ENCODE peak calls at places on chromosomes 6 and 20, in seven cellular contexts. G is type B pancreatic cell, P is NCI-H69, H is mammary epithelial cell, Z is omental fat pad, U is PC-9, M is heart right ventricle. E is an unnamed sample.

GRCh38 chr6:28807682-28808280 is 116.0 kb downstream of the TRIM27 start:
- DNase-seq in G (no peak), Z (no peak), P (peak), M (no peak), H (peak), U (peak), E (no peak)

GRCh38 chr6:30396833-30397479 is 52.0 kb downstream of the RPP21 start:
- DNase-seq in H (peak), U (no peak), M (peak), G (peak), Z (peak), P (peak), E (peak)

GRCh38 chr20:13777171-13777601 is 7.5 kb downstream of the ESF1 start:
- DNase-seq in H (peak), P (peak), Z (no peak), G (no peak), M (no peak), U (no peak), E (no peak)

GRCh38 chr6:10415593-10416480 is 963 bp upstream of the TFAP2A start:
- DNase-seq in Z (no peak), P (peak), G (no peak), H (peak), U (no peak), M (no peak), E (no peak)

GRCh38 chr6:31356946-31357466 is at the start of gene HLA-B:
- DNase-seq in M (peak), P (peak), H (peak), U (peak), G (no peak), Z (peak), E (peak)

GRCh38 chr6:41284726-41285125 is 1.8 kb downstream of the TREM1 start:
- DNase-seq in H (peak), U (no peak), Z (no peak), P (no peak), M (no peak), G (no peak), E (no peak)

GRCh38 chr20:41437836-41438235 is 71.2 kb upstream of the EMILIN3 start:
- DNase-seq in M (no peak), Z (no peak), P (no peak), H (peak), G (no peak), U (no peak), E (no peak)

GRCh38 chr20:58524814-58525213 is 9.6 kb upstream of the APCDD1L start:
- DNase-seq in U (peak), M (no peak), P (no peak), H (peak), G (no peak), Z (no peak), E (no peak)

GRCh38 chr6:108774555-108774954 is 73.7 kb upstream of the ARMC2 start:
- DNase-seq in Z (no peak), P (no peak), H (no peak), G (no peak), U (no peak), M (no peak), E (no peak)

GRCh38 chr6:112296122-112296521 is 41.8 kb upstream of the LAMA4 start:
- DNase-seq in U (peak), H (peak), G (no peak), Z (no peak), P (peak), M (no peak), E (no peak)

GRCh38 chr20:59242714-59243626 is 57.4 kb upstream of the EDN3 start:
- DNase-seq in H (peak), M (no peak), U (peak), P (no peak), G (no peak), Z (no peak), E (no peak)

GRCh38 chr20:19921349-19921793 is 95.8 kb upstream of the NAA20 start:
- DNase-seq in H (no peak), P (no peak), Z (no peak), M (peak), G (no peak), U (no peak), E (no peak)

GRCh38 chr6:163533443-163533842 is 118.9 kb downstream of the QKI start:
- DNase-seq in P (peak), G (no peak), H (peak), M (no peak), U (peak), Z (no peak), E (no peak)

GRCh38 chr6:35015996-35016395 is 125.1 kb downstream of the TCP11 start:
- DNase-seq in Z (no peak), M (no peak), H (no peak), P (no peak), G (no peak), U (no peak), E (no peak)

GRCh38 chr20:53919886-53920285 is 150.5 kb downstream of the BCAS1 start:
- DNase-seq in Z (no peak), G (no peak), U (no peak), M (no peak), P (no peak), H (no peak), E (no peak)

GRCh38 chr20:51586005-51586440 is 43.5 kb upstream of the NFATC2 start:
- DNase-seq in H (peak), M (no peak), Z (no peak), G (no peak), P (no peak), U (peak), E (no peak)

GRCh38 chr6:17972074-17972966 is 15.1 kb downstream of the KIF13A start:
- DNase-seq in H (no peak), Z (no peak), U (no peak), G (no peak), P (no peak), M (no peak), E (no peak)

GRCh38 chr20:12966468-12967085 is 42.2 kb upstream of the SPTLC3 start:
- DNase-seq in U (no peak), P (peak), G (no peak), H (peak), Z (no peak), M (no peak), E (no peak)

GRCh38 chr20:51492167-51493092 is 50.1 kb downstream of the NFATC2 start:
- DNase-seq in H (no peak), U (no peak), M (peak), P (peak), G (no peak), Z (no peak), E (no peak)

GRCh38 chr6:16136536-16137450 is 7.9 kb downstream of the MYLIP start:
- DNase-seq in P (no peak), Z (no peak), G (no peak), U (peak), H (peak), M (no peak), E (no peak)

GRCh38 chr6:40950986-40951730 is 87.9 kb downstream of the UNC5CL start:
- DNase-seq in P (no peak), U (peak), Z (no peak), G (no peak), H (peak), M (no peak), E (no peak)

GRCh38 chr6:90219168-90219985 is 77.3 kb downstream of the BACH2 start:
- DNase-seq in U (no peak), P (peak), G (no peak), Z (no peak), M (no peak), H (no peak), E (no peak)

GRCh38 chr6:79170915-79171314 is 63.6 kb downstream of the HMGN3 start:
- DNase-seq in M (no peak), H (peak), P (peak), G (no peak), Z (no peak), U (no peak), E (no peak)

GRCh38 chr6:106182455-106182854 is 96.3 kb downstream of the PRDM1 start:
- DNase-seq in U (no peak), G (no peak), H (no peak), M (no peak), P (no peak), Z (no peak), E (no peak)

GRCh38 chr20:58699246-58700107 is 6.9 kb downstream of the NPEPL1 start:
- DNase-seq in Z (no peak), U (no peak), P (no peak), M (no peak), H (no peak), G (no peak), E (no peak)

GRCh38 chr20:32858189-32858588 is 534 bp upstream of the EFCAB8 start:
- DNase-seq in U (no peak), Z (no peak), G (no peak), M (no peak), P (no peak), H (peak), E (no peak)

GRCh38 chr6:43070028-43070632 is 6.0 kb upstream of the PTK7 start:
- DNase-seq in U (peak), P (peak), M (no peak), H (peak), G (no peak), Z (no peak), E (no peak)

GRCh38 chr20:44024820-44025580 is 110.3 kb downstream of the TOX2 start:
- DNase-seq in Z (no peak), U (no peak), M (no peak), G (no peak), P (no peak), H (no peak), E (no peak)

GRCh38 chr6:26594730-26595632 is 1.8 kb upstream of the ABT1 start:
- DNase-seq in H (peak), G (no peak), U (peak), Z (no peak), M (no peak), P (peak), E (peak)

GRCh38 chr20:25042531-25043498 is 15.1 kb downstream of the ACSS1 start:
- DNase-seq in G (no peak), P (peak), U (peak), M (peak), Z (no peak), H (no peak), E (no peak)

GRCh38 chr6:136740050-136740974 is 52.0 kb downstream of the MAP3K5 start:
- DNase-seq in H (no peak), Z (no peak), U (no peak), G (no peak), M (no peak), P (no peak), E (no peak)

GRCh38 chr6:139759086-139759485 is 384.6 kb upstream of the CITED2 start:
- DNase-seq in U (no peak), M (no peak), G (no peak), P (no peak), H (no peak), Z (no peak), E (no peak)

GRCh38 chr20:59013031-59013951 is 5.9 kb upstream of the TUBB1 start:
- DNase-seq in U (no peak), Z (no peak), M (no peak), P (no peak), G (no peak), H (no peak), E (no peak)

GRCh38 chr20:36085686-36086267 is 68.8 kb upstream of the EPB41L1 start:
- DNase-seq in M (no peak), P (no peak), H (peak), G (no peak), Z (no peak), U (peak), E (no peak)

GRCh38 chr20:53786445-53787267 is 193.0 kb upstream of the ZNF217 start:
- DNase-seq in H (no peak), U (peak), Z (no peak), M (no peak), P (no peak), G (no peak), E (no peak)

GRCh38 chr6:113995632-113996031 is 24.7 kb upstream of the HDAC2 start:
- DNase-seq in U (peak), M (peak), Z (no peak), G (no peak), H (peak), P (peak), E (peak)

GRCh38 chr6:12051861-12052368 is 39.8 kb downstream of the HIVEP1 start:
- DNase-seq in Z (no peak), P (no peak), H (no peak), U (no peak), G (no peak), M (no peak), E (no peak)

GRCh38 chr6:135047324-135047723 is 7.3 kb downstream of the HBS1L start:
- DNase-seq in U (no peak), P (no peak), Z (no peak), G (no peak), H (no peak), M (no peak), E (no peak)

E was measured in nucleus accumbens.